ENCODE peak calls at places on chromosomes 2 and 18, in ten cellular contexts. One of them, this sample, is unnamed.
A peak's percentile ranks its signal among the peaks of the same experiment; 100 is the strongest.

GRCh38 chr2:127651987-127652550 is 6.1 kb downstream of the GPR17 start:
- DNase-seq in transverse colon: peak; percentile 71
- DNase-seq in BE2C: peak; percentile 86
- DNase-seq in OCI-LY7: no peak
- DNase-seq in left lung: no peak
- DNase-seq in psoas muscle: peak; percentile 77
- DNase-seq in kidney: peak; percentile 64
- DNase-seq in fibroblast of lung: no peak
- DNase-seq in cardiac muscle cell: peak; percentile 78
- DNase-seq in A549: no peak
- DNase-seq in this sample: no peak

GRCh38 chr2:119746836-119747235 is 12.9 kb upstream of the PTPN4 start:
- DNase-seq in transverse colon: no peak
- DNase-seq in BE2C: no peak
- DNase-seq in OCI-LY7: no peak
- DNase-seq in left lung: no peak
- DNase-seq in psoas muscle: no peak
- DNase-seq in kidney: no peak
- DNase-seq in fibroblast of lung: peak; percentile 55
- DNase-seq in cardiac muscle cell: peak; percentile 20
- DNase-seq in A549: no peak
- DNase-seq in this sample: no peak

GRCh38 chr2:101560780-101561315 is 85.9 kb upstream of the RFX8 start:
- DNase-seq in transverse colon: no peak
- DNase-seq in BE2C: no peak
- DNase-seq in OCI-LY7: no peak
- DNase-seq in left lung: no peak
- DNase-seq in psoas muscle: no peak
- DNase-seq in kidney: no peak
- DNase-seq in fibroblast of lung: no peak
- DNase-seq in cardiac muscle cell: no peak
- DNase-seq in A549: no peak
- DNase-seq in this sample: no peak

GRCh38 chr18:62413189-62413588 is 88.1 kb downstream of the TNFRSF11A start:
- DNase-seq in transverse colon: no peak
- DNase-seq in BE2C: no peak
- DNase-seq in OCI-LY7: no peak
- DNase-seq in left lung: no peak
- DNase-seq in psoas muscle: no peak
- DNase-seq in kidney: no peak
- DNase-seq in fibroblast of lung: no peak
- DNase-seq in cardiac muscle cell: no peak
- DNase-seq in A549: no peak
- DNase-seq in this sample: no peak

GRCh38 chr2:715847-716573 is 38.8 kb upstream of the TMEM18 start:
- DNase-seq in transverse colon: no peak
- DNase-seq in BE2C: no peak
- DNase-seq in OCI-LY7: no peak
- DNase-seq in left lung: no peak
- DNase-seq in psoas muscle: no peak
- DNase-seq in kidney: no peak
- DNase-seq in fibroblast of lung: no peak
- DNase-seq in cardiac muscle cell: peak; percentile 25
- DNase-seq in A549: peak; percentile 36
- DNase-seq in this sample: no peak

GRCh38 chr2:44535376-44535775 is 173.6 kb downstream of the CAMKMT start:
- DNase-seq in transverse colon: no peak
- DNase-seq in BE2C: no peak
- DNase-seq in OCI-LY7: no peak
- DNase-seq in left lung: no peak
- DNase-seq in psoas muscle: no peak
- DNase-seq in kidney: no peak
- DNase-seq in fibroblast of lung: no peak
- DNase-seq in cardiac muscle cell: peak; percentile 5
- DNase-seq in A549: no peak
- DNase-seq in this sample: no peak

GRCh38 chr2:46981662-46982351 is 66.2 kb upstream of the MCFD2 start:
- DNase-seq in transverse colon: peak; percentile 53
- DNase-seq in BE2C: no peak
- DNase-seq in OCI-LY7: no peak
- DNase-seq in left lung: peak; percentile 58
- DNase-seq in psoas muscle: no peak
- DNase-seq in kidney: no peak
- DNase-seq in fibroblast of lung: no peak
- DNase-seq in cardiac muscle cell: no peak
- DNase-seq in A549: no peak
- DNase-seq in this sample: no peak

GRCh38 chr2:84776011-84776410 is 104.9 kb downstream of the TRABD2A start:
- DNase-seq in transverse colon: no peak
- DNase-seq in BE2C: no peak
- DNase-seq in OCI-LY7: no peak
- DNase-seq in left lung: no peak
- DNase-seq in psoas muscle: no peak
- DNase-seq in kidney: no peak
- DNase-seq in fibroblast of lung: peak; percentile 27
- DNase-seq in cardiac muscle cell: no peak
- DNase-seq in A549: no peak
- DNase-seq in this sample: no peak

GRCh38 chr2:234291765-234292204 is 205.1 kb downstream of the ARL4C start:
- DNase-seq in transverse colon: peak; percentile 75
- DNase-seq in BE2C: no peak
- DNase-seq in OCI-LY7: no peak
- DNase-seq in left lung: no peak
- DNase-seq in psoas muscle: no peak
- DNase-seq in kidney: peak; percentile 74
- DNase-seq in fibroblast of lung: peak; percentile 78
- DNase-seq in cardiac muscle cell: peak; percentile 80
- DNase-seq in A549: peak; percentile 63
- DNase-seq in this sample: peak; percentile 58

GRCh38 chr2:235937936-235938335 is 230.2 kb downstream of the GBX2 start:
- DNase-seq in transverse colon: no peak
- DNase-seq in BE2C: peak; percentile 53
- DNase-seq in OCI-LY7: no peak
- DNase-seq in left lung: no peak
- DNase-seq in psoas muscle: no peak
- DNase-seq in kidney: no peak
- DNase-seq in fibroblast of lung: peak; percentile 50
- DNase-seq in cardiac muscle cell: no peak
- DNase-seq in A549: no peak
- DNase-seq in this sample: no peak

GRCh38 chr2:239261796-239262475 is 138.9 kb downstream of the HDAC4 start:
- DNase-seq in transverse colon: peak; percentile 7
- DNase-seq in BE2C: no peak
- DNase-seq in OCI-LY7: no peak
- DNase-seq in left lung: no peak
- DNase-seq in psoas muscle: no peak
- DNase-seq in kidney: no peak
- DNase-seq in fibroblast of lung: no peak
- DNase-seq in cardiac muscle cell: no peak
- DNase-seq in A549: no peak
- DNase-seq in this sample: no peak

GRCh38 chr2:61536086-61536722 is 2.0 kb downstream of the XPO1 start:
- DNase-seq in transverse colon: no peak
- DNase-seq in BE2C: no peak
- DNase-seq in OCI-LY7: peak; percentile 31
- DNase-seq in left lung: no peak
- DNase-seq in psoas muscle: no peak
- DNase-seq in kidney: no peak
- DNase-seq in fibroblast of lung: peak; percentile 19
- DNase-seq in cardiac muscle cell: peak; percentile 33
- DNase-seq in A549: peak; percentile 30
- DNase-seq in this sample: no peak

GRCh38 chr18:59988098-59988706 is 88.4 kb downstream of the PMAIP1 start:
- DNase-seq in transverse colon: peak; percentile 46
- DNase-seq in BE2C: peak; percentile 32
- DNase-seq in OCI-LY7: peak; percentile 53
- DNase-seq in left lung: no peak
- DNase-seq in psoas muscle: peak; percentile 46
- DNase-seq in kidney: no peak
- DNase-seq in fibroblast of lung: peak; percentile 58
- DNase-seq in cardiac muscle cell: peak; percentile 76
- DNase-seq in A549: peak; percentile 53
- DNase-seq in this sample: no peak

GRCh38 chr2:43212931-43213330 is 13.5 kb downstream of the ZFP36L2 start:
- DNase-seq in transverse colon: no peak
- DNase-seq in BE2C: no peak
- DNase-seq in OCI-LY7: no peak
- DNase-seq in left lung: peak; percentile 82
- DNase-seq in psoas muscle: no peak
- DNase-seq in kidney: no peak
- DNase-seq in fibroblast of lung: no peak
- DNase-seq in cardiac muscle cell: no peak
- DNase-seq in A549: no peak
- DNase-seq in this sample: no peak

GRCh38 chr2:20617081-20617575 is 33.8 kb downstream of the HS1BP3 start:
- DNase-seq in transverse colon: peak; percentile 68
- DNase-seq in BE2C: peak; percentile 63
- DNase-seq in OCI-LY7: no peak
- DNase-seq in left lung: peak; percentile 78
- DNase-seq in psoas muscle: peak; percentile 92
- DNase-seq in kidney: peak; percentile 94
- DNase-seq in fibroblast of lung: no peak
- DNase-seq in cardiac muscle cell: peak; percentile 72
- DNase-seq in A549: no peak
- DNase-seq in this sample: no peak

GRCh38 chr2:44245068-44245861 is 30.0 kb upstream of the SLC3A1 start:
- DNase-seq in transverse colon: no peak
- DNase-seq in BE2C: no peak
- DNase-seq in OCI-LY7: no peak
- DNase-seq in left lung: no peak
- DNase-seq in psoas muscle: no peak
- DNase-seq in kidney: no peak
- DNase-seq in fibroblast of lung: no peak
- DNase-seq in cardiac muscle cell: no peak
- DNase-seq in A549: peak; percentile 29
- DNase-seq in this sample: no peak

GRCh38 chr2:211766689-211767088 is 771.9 kb downstream of the ERBB4 start:
- DNase-seq in transverse colon: peak; percentile 61
- DNase-seq in BE2C: no peak
- DNase-seq in OCI-LY7: no peak
- DNase-seq in left lung: peak; percentile 45
- DNase-seq in psoas muscle: no peak
- DNase-seq in kidney: peak; percentile 61
- DNase-seq in fibroblast of lung: no peak
- DNase-seq in cardiac muscle cell: no peak
- DNase-seq in A549: no peak
- DNase-seq in this sample: no peak

GRCh38 chr2:180753809-180754761 is 226.3 kb upstream of the UBE2E3 start:
- DNase-seq in transverse colon: no peak
- DNase-seq in BE2C: no peak
- DNase-seq in OCI-LY7: no peak
- DNase-seq in left lung: no peak
- DNase-seq in psoas muscle: no peak
- DNase-seq in kidney: no peak
- DNase-seq in fibroblast of lung: peak; percentile 65
- DNase-seq in cardiac muscle cell: no peak
- DNase-seq in A549: no peak
- DNase-seq in this sample: no peak

GRCh38 chr2:69462780-69463179 is 25.5 kb upstream of the NFU1 start:
- DNase-seq in transverse colon: no peak
- DNase-seq in BE2C: no peak
- DNase-seq in OCI-LY7: no peak
- DNase-seq in left lung: no peak
- DNase-seq in psoas muscle: no peak
- DNase-seq in kidney: no peak
- DNase-seq in fibroblast of lung: no peak
- DNase-seq in cardiac muscle cell: no peak
- DNase-seq in A549: no peak
- DNase-seq in this sample: no peak

GRCh38 chr2:223941579-223942277 is 3.4 kb downstream of the WDFY1 start:
- DNase-seq in transverse colon: peak; percentile 37
- DNase-seq in BE2C: no peak
- DNase-seq in OCI-LY7: no peak
- DNase-seq in left lung: no peak
- DNase-seq in psoas muscle: no peak
- DNase-seq in kidney: no peak
- DNase-seq in fibroblast of lung: peak; percentile 95
- DNase-seq in cardiac muscle cell: peak; percentile 92
- DNase-seq in A549: peak; percentile 26
- DNase-seq in this sample: peak; percentile 20

GRCh38 chr2:185984670-185985069 is 246.1 kb downstream of the FSIP2 start:
- DNase-seq in transverse colon: no peak
- DNase-seq in BE2C: no peak
- DNase-seq in OCI-LY7: no peak
- DNase-seq in left lung: no peak
- DNase-seq in psoas muscle: no peak
- DNase-seq in kidney: no peak
- DNase-seq in fibroblast of lung: peak; percentile 40
- DNase-seq in cardiac muscle cell: peak; percentile 14
- DNase-seq in A549: no peak
- DNase-seq in this sample: no peak

GRCh38 chr2:36376992-36377738 is 21.6 kb downstream of the CRIM1 start:
- DNase-seq in transverse colon: peak; percentile 79
- DNase-seq in BE2C: no peak
- DNase-seq in OCI-LY7: no peak
- DNase-seq in left lung: peak; percentile 47
- DNase-seq in psoas muscle: peak; percentile 45
- DNase-seq in kidney: peak; percentile 86
- DNase-seq in fibroblast of lung: peak; percentile 44
- DNase-seq in cardiac muscle cell: no peak
- DNase-seq in A549: peak; percentile 80
- DNase-seq in this sample: no peak
- H3K4me1 ChIP-seq in transverse colon: peaks cover 64% of the 10 kb centered on the region
- H3K4me1 ChIP-seq in BE2C: no peaks in the 10 kb centered on the region
- H3K4me1 ChIP-seq in OCI-LY7: peaks cover 9% of the 10 kb centered on the region
- H3K4me1 ChIP-seq in left lung: peaks cover 26% of the 10 kb centered on the region
- H3K4me1 ChIP-seq in psoas muscle: peaks cover 83% of the 10 kb centered on the region
- H3K4me1 ChIP-seq in kidney: peaks cover 42% of the 10 kb centered on the region
- H3K4me1 ChIP-seq in fibroblast of lung: peaks cover 40% of the 10 kb centered on the region
- H3K4me1 ChIP-seq in cardiac muscle cell: peaks cover 22% of the 10 kb centered on the region
- H3K4me1 ChIP-seq in A549: peaks cover 100% of the 10 kb centered on the region
- H3K4me1 ChIP-seq in this sample: no peaks in the 10 kb centered on the region

GRCh38 chr2:97673187-97673914 is 3.8 kb downstream of the C2orf92 start:
- DNase-seq in transverse colon: no peak
- DNase-seq in BE2C: no peak
- DNase-seq in OCI-LY7: no peak
- DNase-seq in left lung: no peak
- DNase-seq in psoas muscle: no peak
- DNase-seq in kidney: no peak
- DNase-seq in fibroblast of lung: peak; percentile 33
- DNase-seq in cardiac muscle cell: no peak
- DNase-seq in A549: no peak
- DNase-seq in this sample: no peak
- H3K4me1 ChIP-seq in transverse colon: no peaks in the 10 kb centered on the region
- H3K4me1 ChIP-seq in BE2C: no peaks in the 10 kb centered on the region
- H3K4me1 ChIP-seq in OCI-LY7: peaks cover 7% of the 10 kb centered on the region
- H3K4me1 ChIP-seq in left lung: no peaks in the 10 kb centered on the region
- H3K4me1 ChIP-seq in psoas muscle: no peaks in the 10 kb centered on the region
- H3K4me1 ChIP-seq in kidney: no peaks in the 10 kb centered on the region
- H3K4me1 ChIP-seq in fibroblast of lung: no peaks in the 10 kb centered on the region
- H3K4me1 ChIP-seq in cardiac muscle cell: peaks cover 6% of the 10 kb centered on the region
- H3K4me1 ChIP-seq in A549: no peaks in the 10 kb centered on the region
- H3K4me1 ChIP-seq in this sample: no peaks in the 10 kb centered on the region

GRCh38 chr2:8508766-8509165 is 173.1 kb upstream of the ID2 start:
- DNase-seq in transverse colon: no peak
- DNase-seq in BE2C: no peak
- DNase-seq in OCI-LY7: no peak
- DNase-seq in left lung: peak; percentile 19
- DNase-seq in psoas muscle: no peak
- DNase-seq in kidney: no peak
- DNase-seq in fibroblast of lung: no peak
- DNase-seq in cardiac muscle cell: no peak
- DNase-seq in A549: no peak
- DNase-seq in this sample: no peak
- H3K4me1 ChIP-seq in transverse colon: no peaks in the 10 kb centered on the region
- H3K4me1 ChIP-seq in BE2C: no peaks in the 10 kb centered on the region
- H3K4me1 ChIP-seq in OCI-LY7: peaks cover 5% of the 10 kb centered on the region
- H3K4me1 ChIP-seq in left lung: no peaks in the 10 kb centered on the region
- H3K4me1 ChIP-seq in psoas muscle: no peaks in the 10 kb centered on the region
- H3K4me1 ChIP-seq in kidney: no peaks in the 10 kb centered on the region
- H3K4me1 ChIP-seq in fibroblast of lung: no peaks in the 10 kb centered on the region
- H3K4me1 ChIP-seq in cardiac muscle cell: no peaks in the 10 kb centered on the region
- H3K4me1 ChIP-seq in A549: no peaks in the 10 kb centered on the region
- H3K4me1 ChIP-seq in this sample: peaks cover 12% of the 10 kb centered on the region

GRCh38 chr18:23738575-23738974 is 49.3 kb downstream of the LAMA3 start:
- DNase-seq in transverse colon: no peak
- DNase-seq in BE2C: no peak
- DNase-seq in OCI-LY7: no peak
- DNase-seq in left lung: no peak
- DNase-seq in psoas muscle: no peak
- DNase-seq in kidney: no peak
- DNase-seq in fibroblast of lung: no peak
- DNase-seq in cardiac muscle cell: no peak
- DNase-seq in A549: no peak
- DNase-seq in this sample: no peak
- H3K4me1 ChIP-seq in transverse colon: peaks cover 3% of the 10 kb centered on the region
- H3K4me1 ChIP-seq in BE2C: peaks cover 2% of the 10 kb centered on the region
- H3K4me1 ChIP-seq in OCI-LY7: no peaks in the 10 kb centered on the region
- H3K4me1 ChIP-seq in left lung: peaks cover 8% of the 10 kb centered on the region
- H3K4me1 ChIP-seq in psoas muscle: peaks cover 3% of the 10 kb centered on the region
- H3K4me1 ChIP-seq in kidney: peaks cover 5% of the 10 kb centered on the region
- H3K4me1 ChIP-seq in fibroblast of lung: no peaks in the 10 kb centered on the region
- H3K4me1 ChIP-seq in cardiac muscle cell: peaks cover 14% of the 10 kb centered on the region
- H3K4me1 ChIP-seq in A549: peaks cover 68% of the 10 kb centered on the region
- H3K4me1 ChIP-seq in this sample: peaks cover 15% of the 10 kb centered on the region